ENCODE peak calls at places on chromosomes 1 and 21, in eight cellular contexts. O is SK-N-SH treated with all-trans-retinoic acid at 6 μM for 48 hours; P is stimulated activated effector memory CD8-positive, alpha-beta T cell treated with anti-CD3 and anti-CD28 coated beads, Interleukin-12 subunit alpha, Interleukin-12 subunit beta, amount 100 ng/mL, for 72 hours; C is Right ventricle myocardium superior; Y is left lobe of liver; E is activated CD8-positive, alpha-beta T cell treated with anti-CD3 and anti-CD28 coated beads, Interleukin-2, amount 10 ng/mL, durations not matched to agents 7 days and 5 days; Z is activated T-cell treated with anti-CD3 and anti-CD28 coated beads, Interleukin-2, amount 50 U/mL, for 72 hours; A is heart right ventricle. V is an unnamed sample.

GRCh38 chr1:172674831-172675613 is 16.1 kb downstream of the FASLG start:
- ATAC-seq in O (peak; percentile 64), P (peak; percentile 75), C (no peak), Y (no peak), E (peak; percentile 48), Z (peak; percentile 61), A (no peak), V (peak; percentile 36)

GRCh38 chr21:41133896-41134522 is 34.0 kb upstream of the BACE2 start:
- ATAC-seq in O (peak; percentile 65), P (no peak), C (no peak), Y (peak; percentile 85), E (no peak), Z (no peak), A (peak; percentile 55), V (no peak)

GRCh38 chr1:45621895-45622266 is 2.0 kb downstream of the CCDC17 start:
- ATAC-seq in O (peak; percentile 2), P (peak; percentile 38), C (peak; percentile 9), Y (no peak), E (peak; percentile 10), Z (no peak), A (no peak), V (no peak)

GRCh38 chr1:91594383-91595065 is 93.9 kb downstream of the CDC7 start:
- ATAC-seq in O (no peak), P (no peak), C (no peak), Y (no peak), E (no peak), Z (no peak), A (peak; percentile 11), V (no peak)

GRCh38 chr1:9326596-9326995 is 33.9 kb downstream of the SPSB1 start:
- ATAC-seq in O (no peak), P (no peak), C (no peak), Y (no peak), E (no peak), Z (no peak), A (no peak), V (no peak)

GRCh38 chr1:22877112-22877915 is 95.4 kb downstream of the LACTBL1 start:
- ATAC-seq in O (no peak), P (no peak), C (no peak), Y (no peak), E (no peak), Z (no peak), A (no peak), V (no peak)

GRCh38 chr1:6794164-6794563 is 8.9 kb downstream of the CAMTA1 start:
- ATAC-seq in O (peak; percentile 60), P (no peak), C (no peak), Y (peak; percentile 64), E (no peak), Z (no peak), A (no peak), V (no peak)

GRCh38 chr1:29271724-29272123 is 35.4 kb downstream of the PTPRU start:
- ATAC-seq in O (peak; percentile 95), P (no peak), C (peak; percentile 97), Y (peak; percentile 93), E (no peak), Z (no peak), A (peak; percentile 95), V (no peak)

V was measured in activated CD4-positive, CD25-positive, alpha-beta regulatory T cell treated with anti-CD3 and anti-CD28 coated beads, Interleukin-2, amount 50 U/mL, for 24 hours.